ENCODE peak calls at places on chromosomes 16 and 17, in six cellular contexts. A is stimulated activated CD4-positive, alpha-beta T cell treated with anti-CD3 and anti-CD28 coated beads, TNF-alpha, amount 100 ng/mL, for 4 hours; X is kidney epithelial cell; L is AG09319; W is NCI-H1092 treated with DMSO at 0.1 percent for 48 hours; T is activated CD8-positive, alpha-beta memory T cell treated with anti-CD3 and anti-CD28 coated beads for 48 hours. Y is an unnamed sample.

GRCh38 chr17:38405654-38406053 is 22.6 kb upstream of the ARHGAP23 start:
- DNase-seq in W (no peak), A (no peak), L (no peak), X (no peak), T (no peak), Y (no peak)

GRCh38 chr17:40901981-40902862 is 17.2 kb upstream of the KRT20 start:
- DNase-seq in A (no peak), T (no peak), W (peak; percentile 18), X (peak; percentile 61), L (no peak), Y (peak; percentile 86)

GRCh38 chr16:379183-379960 is 2.4 kb downstream of the PGAP6 start:
- DNase-seq in W (peak; percentile 42), X (no peak), T (no peak), L (no peak), A (no peak), Y (no peak)

GRCh38 chr17:40515491-40516041 is 14.1 kb upstream of the TNS4 start:
- DNase-seq in T (no peak), L (no peak), A (no peak), X (no peak), W (no peak), Y (no peak)

GRCh38 chr16:4116328-4117249 is at the start of gene ADCY9:
- DNase-seq in T (no peak), W (peak; percentile 68), L (no peak), X (peak; percentile 12), A (peak; percentile 52), Y (no peak)

GRCh38 chr16:52069866-52070265 is 477.1 kb downstream of the TOX3 start:
- DNase-seq in T (no peak), W (peak; percentile 77), L (no peak), X (no peak), A (no peak), Y (peak; percentile 9)

GRCh38 chr17:27457405-27457730 is 1.1 kb downstream of the KSR1 start:
- DNase-seq in T (no peak), A (no peak), W (no peak), X (no peak), L (no peak), Y (no peak)

GRCh38 chr16:51507286-51507685 is 356.2 kb upstream of the SALL1 start:
- DNase-seq in X (no peak), T (no peak), W (no peak), A (no peak), L (no peak), Y (no peak)

GRCh38 chr16:67169642-67170167 is 633 bp upstream of the NOL3 start:
- DNase-seq in W (no peak), L (no peak), X (no peak), T (no peak), A (no peak), Y (no peak)

GRCh38 chr17:29195465-29196081 is 15.4 kb upstream of the MYO18A start:
- DNase-seq in L (no peak), W (no peak), T (no peak), A (no peak), X (no peak), Y (no peak)

GRCh38 chr17:57874434-57875108 is 24.7 kb upstream of the MRPS23 start:
- DNase-seq in W (no peak), T (no peak), A (no peak), X (no peak), L (peak; percentile 83), Y (no peak)

GRCh38 chr17:76446449-76447231 is 6.3 kb downstream of the UBE2O start:
- DNase-seq in T (no peak), A (no peak), W (no peak), X (peak; percentile 70), L (no peak), Y (peak; percentile 90)

GRCh38 chr17:47822785-47823184 is 1.2 kb upstream of the OSBPL7 start:
- DNase-seq in L (no peak), X (no peak), T (no peak), A (no peak), W (no peak), Y (no peak)